ENCODE peak calls at places on chromosome X, in seven cellular contexts. One of them, this sample, is unnamed.

GRCh38 chrX:68114573-68115199 is 318.6 kb downstream of the OPHN1 start:
- DNase-seq in NCI-H1930: no peak
- DNase-seq in sigmoid colon: no peak
- DNase-seq in cerebellum: peak
- DNase-seq in body of pancreas: no peak
- DNase-seq in esophagus squamous epithelium: no peak
- DNase-seq in IMR-90: peak
- DNase-seq in this sample: no peak

GRCh38 chrX:24902808-24903207 is 113.0 kb downstream of the ARX start:
- DNase-seq in sigmoid colon: no peak
- DNase-seq in cerebellum: no peak
- DNase-seq in NCI-H1930: no peak
- DNase-seq in body of pancreas: no peak
- DNase-seq in IMR-90: peak
- DNase-seq in esophagus squamous epithelium: no peak
- DNase-seq in this sample: no peak

GRCh38 chrX:33969105-33969504 is 163.0 kb downstream of the FAM47A start:
- DNase-seq in esophagus squamous epithelium: no peak
- DNase-seq in NCI-H1930: no peak
- DNase-seq in body of pancreas: no peak
- DNase-seq in sigmoid colon: no peak
- DNase-seq in IMR-90: no peak
- DNase-seq in cerebellum: no peak
- DNase-seq in this sample: no peak

GRCh38 chrX:10198254-10198653 is 41.5 kb downstream of the CLCN4 start:
- DNase-seq in body of pancreas: no peak
- DNase-seq in IMR-90: peak
- DNase-seq in NCI-H1930: no peak
- DNase-seq in esophagus squamous epithelium: no peak
- DNase-seq in sigmoid colon: no peak
- DNase-seq in cerebellum: no peak
- DNase-seq in this sample: no peak

GRCh38 chrX:8455600-8455999 is 9.0 kb upstream of the VCX3B start:
- DNase-seq in cerebellum: no peak
- DNase-seq in sigmoid colon: no peak
- DNase-seq in IMR-90: no peak
- DNase-seq in esophagus squamous epithelium: no peak
- DNase-seq in NCI-H1930: no peak
- DNase-seq in body of pancreas: no peak
- DNase-seq in this sample: no peak

GRCh38 chrX:118727686-118728339 is 407 bp downstream of the IL13RA1 start:
- DNase-seq in cerebellum: peak
- DNase-seq in esophagus squamous epithelium: no peak
- DNase-seq in NCI-H1930: no peak
- DNase-seq in IMR-90: peak
- DNase-seq in sigmoid colon: no peak
- DNase-seq in body of pancreas: peak
- DNase-seq in this sample: no peak

GRCh38 chrX:80808854-80809493 is 703 bp downstream of the BRWD3 start:
- DNase-seq in sigmoid colon: peak
- DNase-seq in IMR-90: no peak
- DNase-seq in body of pancreas: peak
- DNase-seq in esophagus squamous epithelium: no peak
- DNase-seq in cerebellum: peak
- DNase-seq in NCI-H1930: no peak
- DNase-seq in this sample: peak

GRCh38 chrX:119145241-119145653 is 17.6 kb upstream of the KIAA1210 start:
- DNase-seq in esophagus squamous epithelium: no peak
- DNase-seq in NCI-H1930: no peak
- DNase-seq in sigmoid colon: no peak
- DNase-seq in body of pancreas: no peak
- DNase-seq in cerebellum: no peak
- DNase-seq in IMR-90: no peak
- DNase-seq in this sample: no peak

GRCh38 chrX:31371956-31372355 is 300.1 kb upstream of the FTHL17 start:
- DNase-seq in NCI-H1930: no peak
- DNase-seq in esophagus squamous epithelium: no peak
- DNase-seq in IMR-90: no peak
- DNase-seq in body of pancreas: no peak
- DNase-seq in sigmoid colon: no peak
- DNase-seq in cerebellum: no peak
- DNase-seq in this sample: no peak

GRCh38 chrX:78322863-78323262 is 4.5 kb downstream of the CYSLTR1 start:
- DNase-seq in body of pancreas: no peak
- DNase-seq in IMR-90: no peak
- DNase-seq in esophagus squamous epithelium: no peak
- DNase-seq in cerebellum: no peak
- DNase-seq in sigmoid colon: no peak
- DNase-seq in NCI-H1930: no peak
- DNase-seq in this sample: no peak

GRCh38 chrX:130079824-130080406 is 30.4 kb downstream of the ELF4 start:
- DNase-seq in IMR-90: peak
- DNase-seq in sigmoid colon: peak
- DNase-seq in esophagus squamous epithelium: no peak
- DNase-seq in NCI-H1930: peak
- DNase-seq in cerebellum: peak
- DNase-seq in body of pancreas: peak
- DNase-seq in this sample: peak

GRCh38 chrX:22534643-22535042 is 261.9 kb downstream of the CBLL2 start:
- DNase-seq in sigmoid colon: no peak
- DNase-seq in esophagus squamous epithelium: no peak
- DNase-seq in body of pancreas: no peak
- DNase-seq in NCI-H1930: no peak
- DNase-seq in cerebellum: no peak
- DNase-seq in IMR-90: peak
- DNase-seq in this sample: no peak

GRCh38 chrX:108177321-108177990 is 85.9 kb downstream of the ATG4A start:
- DNase-seq in NCI-H1930: no peak
- DNase-seq in IMR-90: no peak
- DNase-seq in sigmoid colon: no peak
- DNase-seq in esophagus squamous epithelium: no peak
- DNase-seq in cerebellum: no peak
- DNase-seq in body of pancreas: no peak
- DNase-seq in this sample: no peak

GRCh38 chrX:55450259-55450658 is 1.7 kb upstream of the MAGEH1 start:
- DNase-seq in body of pancreas: peak
- DNase-seq in NCI-H1930: no peak
- DNase-seq in sigmoid colon: no peak
- DNase-seq in cerebellum: peak
- DNase-seq in IMR-90: peak
- DNase-seq in esophagus squamous epithelium: no peak
- DNase-seq in this sample: no peak

GRCh38 chrX:13473666-13474516 is 95.5 kb upstream of the EGFL6 start:
- DNase-seq in cerebellum: no peak
- DNase-seq in NCI-H1930: no peak
- DNase-seq in sigmoid colon: no peak
- DNase-seq in body of pancreas: no peak
- DNase-seq in IMR-90: peak
- DNase-seq in esophagus squamous epithelium: no peak
- DNase-seq in this sample: no peak

GRCh38 chrX:17403231-17403691 is 28.3 kb downstream of the NHS start:
- DNase-seq in NCI-H1930: no peak
- DNase-seq in IMR-90: no peak
- DNase-seq in body of pancreas: peak
- DNase-seq in esophagus squamous epithelium: no peak
- DNase-seq in cerebellum: peak
- DNase-seq in sigmoid colon: no peak
- DNase-seq in this sample: no peak

GRCh38 chrX:17706676-17707075 is 30.6 kb upstream of the SCML1 start:
- DNase-seq in esophagus squamous epithelium: no peak
- DNase-seq in NCI-H1930: no peak
- DNase-seq in IMR-90: peak
- DNase-seq in sigmoid colon: no peak
- DNase-seq in body of pancreas: no peak
- DNase-seq in cerebellum: no peak
- DNase-seq in this sample: no peak

GRCh38 chrX:130705591-130705990 is 197.4 kb downstream of the ENOX2 start:
- DNase-seq in sigmoid colon: no peak
- DNase-seq in IMR-90: no peak
- DNase-seq in NCI-H1930: no peak
- DNase-seq in esophagus squamous epithelium: no peak
- DNase-seq in cerebellum: no peak
- DNase-seq in body of pancreas: no peak
- DNase-seq in this sample: no peak

GRCh38 chrX:56279869-56280268 is 47.7 kb downstream of the KLF8 start:
- DNase-seq in esophagus squamous epithelium: no peak
- DNase-seq in cerebellum: no peak
- DNase-seq in NCI-H1930: no peak
- DNase-seq in IMR-90: no peak
- DNase-seq in body of pancreas: no peak
- DNase-seq in sigmoid colon: no peak
- DNase-seq in this sample: no peak

GRCh38 chrX:70635669-70636068 is 191.0 kb downstream of the DLG3 start:
- DNase-seq in IMR-90: no peak
- DNase-seq in body of pancreas: no peak
- DNase-seq in NCI-H1930: no peak
- DNase-seq in sigmoid colon: no peak
- DNase-seq in esophagus squamous epithelium: no peak
- DNase-seq in cerebellum: no peak
- DNase-seq in this sample: no peak

GRCh38 chrX:131854586-131854985 is 168.5 kb upstream of the STK26 start:
- DNase-seq in cerebellum: no peak
- DNase-seq in sigmoid colon: no peak
- DNase-seq in esophagus squamous epithelium: no peak
- DNase-seq in NCI-H1930: no peak
- DNase-seq in body of pancreas: no peak
- DNase-seq in IMR-90: no peak
- DNase-seq in this sample: no peak

GRCh38 chrX:122771933-122772332 is 412.1 kb upstream of the GRIA3 start:
- DNase-seq in NCI-H1930: no peak
- DNase-seq in IMR-90: no peak
- DNase-seq in cerebellum: no peak
- DNase-seq in sigmoid colon: no peak
- DNase-seq in esophagus squamous epithelium: no peak
- DNase-seq in body of pancreas: no peak
- DNase-seq in this sample: no peak